ENCODE peak calls at places on chromosomes 11 and 22, in six cellular contexts. H is MM.1S, C is heart right ventricle, A is glutamatergic neuron, X is HCT116, E is AG04450. R is an unnamed sample.

GRCh38 chr22:24105018-24105360 is 76.3 kb upstream of the SUSD2 start:
- DNase-seq in C (no peak), X (no peak), E (no peak), A (no peak), H (no peak), R (no peak)

GRCh38 chr11:119796363-119797060 is 67.5 kb upstream of the NECTIN1 start:
- DNase-seq in E (no peak), H (no peak), X (no peak), C (no peak), A (no peak), R (no peak)

GRCh38 chr22:27094633-27095308 is 437.4 kb downstream of the MIAT start:
- DNase-seq in E (no peak), X (no peak), A (no peak), H (no peak), C (no peak), R (no peak)

GRCh38 chr11:75263944-75264349 is 23.4 kb downstream of the TPBGL start:
- DNase-seq in A (peak), E (no peak), H (no peak), C (no peak), X (no peak), R (no peak)

GRCh38 chr11:117145393-117145761 is 1.3 kb downstream of the PAFAH1B2 start:
- DNase-seq in C (no peak), E (no peak), H (peak), X (no peak), A (no peak), R (peak)

GRCh38 chr11:116243975-116244374 is 528.8 kb downstream of the BUD13 start:
- DNase-seq in H (no peak), A (no peak), C (no peak), E (no peak), X (no peak), R (no peak)

GRCh38 chr11:70305501-70305900 is 35.0 kb downstream of the PPFIA1 start:
- DNase-seq in H (no peak), X (no peak), A (no peak), C (no peak), E (no peak), R (no peak)

GRCh38 chr11:27242591-27242990 is 120.4 kb downstream of the CCDC34 start:
- DNase-seq in X (no peak), E (no peak), H (peak), C (no peak), A (no peak), R (no peak)

GRCh38 chr22:48440673-48441552 is 1386.8 kb downstream of the BRD1 start:
- DNase-seq in C (no peak), H (no peak), A (no peak), X (no peak), E (no peak), R (no peak)

GRCh38 chr22:45612451-45612901 is 59.2 kb upstream of the ATXN10 start:
- DNase-seq in E (peak), A (peak), C (peak), H (no peak), X (no peak), R (peak)

GRCh38 chr11:60925685-60926267 is 1.5 kb downstream of the TMEM132A start:
- DNase-seq in A (peak), E (peak), C (no peak), H (no peak), X (no peak), R (no peak)

GRCh38 chr22:46377566-46378498 is 42.3 kb downstream of the TRMU start:
- DNase-seq in E (no peak), H (no peak), X (peak), C (peak), A (no peak), R (peak)

GRCh38 chr11:73597340-73597955 is 464 bp downstream of the FAM168A start:
- DNase-seq in E (no peak), C (no peak), H (no peak), A (no peak), X (no peak), R (no peak)

GRCh38 chr11:74493816-74494630 is 499 bp upstream of the LIPT2 start:
- DNase-seq in H (no peak), C (no peak), X (peak), A (no peak), E (no peak), R (no peak)

GRCh38 chr11:28697920-28698827 is 590.0 kb downstream of the METTL15 start:
- DNase-seq in H (peak), X (peak), C (peak), E (no peak), A (peak), R (peak)

GRCh38 chr11:68297812-68298658 is 14.4 kb upstream of the LRP5 start:
- DNase-seq in E (peak), X (peak), C (peak), H (peak), A (peak), R (peak)

GRCh38 chr11:108734956-108735559 is 70.2 kb downstream of the DDX10 start:
- DNase-seq in E (no peak), C (no peak), H (peak), A (no peak), X (peak), R (no peak)

GRCh38 chr11:19394525-19395016 is 153.8 kb upstream of the E2F8 start:
- DNase-seq in E (no peak), A (no peak), H (no peak), C (no peak), X (no peak), R (no peak)

GRCh38 chr11:111427471-111427912 is 48.4 kb upstream of the POU2AF1 start:
- DNase-seq in X (no peak), A (no peak), H (no peak), C (no peak), E (no peak), R (no peak)

GRCh38 chr11:126630488-126630887 is 275.0 kb downstream of the ST3GAL4 start:
- DNase-seq in C (no peak), A (no peak), H (no peak), X (no peak), E (no peak), R (no peak)

GRCh38 chr11:112150517-112150916 is 13.4 kb downstream of the IL18 start:
- DNase-seq in H (no peak), A (no peak), X (no peak), C (no peak), E (no peak), R (no peak)

GRCh38 chr22:47187558-47187957 is 425.1 kb downstream of the TBC1D22A start:
- DNase-seq in E (no peak), C (no peak), X (no peak), A (no peak), H (no peak), R (no peak)

DNA sequence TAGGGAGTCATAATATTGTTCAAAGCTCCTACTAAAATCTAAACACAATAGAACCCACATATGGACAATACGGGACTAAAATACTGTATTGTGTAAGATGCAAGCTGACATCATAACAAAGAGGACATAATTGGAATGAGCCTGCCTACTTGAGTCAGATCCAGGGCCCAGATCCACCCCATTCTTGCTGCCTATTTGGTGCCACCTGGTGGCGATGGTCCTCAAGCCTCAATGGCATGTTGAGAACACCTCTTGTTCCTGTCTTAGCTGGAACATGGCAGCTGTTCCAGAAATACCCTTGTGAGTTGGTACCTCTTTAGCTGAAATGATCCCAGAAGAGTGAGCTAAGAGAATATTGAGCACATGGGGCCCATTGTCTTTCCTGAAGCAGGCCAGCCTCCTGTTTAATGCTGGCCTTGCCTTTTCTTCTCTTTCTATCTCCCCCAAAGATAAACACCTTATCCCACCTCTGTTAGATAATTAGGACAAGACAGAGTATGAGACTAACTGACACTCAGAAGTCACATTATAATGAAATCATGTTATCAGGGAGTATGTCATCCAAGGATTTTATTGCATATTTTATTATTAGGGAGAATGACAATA is 680.9 kb upstream of the ANO5 start:
- DNase-seq in A (peak), C (peak), H (peak), X (peak), E (no peak), R (peak)
- TF ChIP-seq CTCF in A (peak), C (peak), H (peak), X (no peak), E (no peak), R (peak)

GRCh38 chr22:31079095-31079642 is 1.9 kb upstream of the SMTN start:
- DNase-seq in H (no peak), E (no peak), C (no peak), A (no peak), X (no peak), R (no peak)

GRCh38 chr22:31077681-31078080 is 3.4 kb upstream of the SMTN start:
- DNase-seq in X (no peak), C (no peak), E (no peak), A (no peak), H (no peak), R (no peak)

GRCh38 chr22:31080848-31081649 is at the start of gene SMTN:
- DNase-seq in A (peak), C (peak), H (peak), E (peak), X (peak), R (peak)

GRCh38 chr22:31080164-31080847 is 812 bp upstream of the SMTN start:
- DNase-seq in H (no peak), X (no peak), A (no peak), C (no peak), E (no peak), R (no peak)

GRCh38 chr22:31075961-31076360 is 5.2 kb upstream of the SMTN start:
- DNase-seq in E (no peak), H (no peak), A (no peak), C (peak), X (no peak), R (no peak)
- TF ChIP-seq CTCF in E (no peak), H (no peak), A (no peak), C (no peak), X (no peak), R (no peak)

GRCh38 chr11:21811572-21811971 is 381.3 kb upstream of the ANO5 start:
- DNase-seq in H (no peak), X (no peak), C (no peak), A (no peak), E (no peak), R (no peak)

GRCh38 chr11:21817677-21818076 is 375.2 kb upstream of the ANO5 start:
- DNase-seq in A (no peak), E (no peak), H (peak), X (no peak), C (no peak), R (no peak)

GRCh38 chr11:21810650-21811049 is 382.2 kb upstream of the ANO5 start:
- DNase-seq in C (no peak), X (no peak), E (no peak), H (no peak), A (no peak), R (no peak)

DNA sequence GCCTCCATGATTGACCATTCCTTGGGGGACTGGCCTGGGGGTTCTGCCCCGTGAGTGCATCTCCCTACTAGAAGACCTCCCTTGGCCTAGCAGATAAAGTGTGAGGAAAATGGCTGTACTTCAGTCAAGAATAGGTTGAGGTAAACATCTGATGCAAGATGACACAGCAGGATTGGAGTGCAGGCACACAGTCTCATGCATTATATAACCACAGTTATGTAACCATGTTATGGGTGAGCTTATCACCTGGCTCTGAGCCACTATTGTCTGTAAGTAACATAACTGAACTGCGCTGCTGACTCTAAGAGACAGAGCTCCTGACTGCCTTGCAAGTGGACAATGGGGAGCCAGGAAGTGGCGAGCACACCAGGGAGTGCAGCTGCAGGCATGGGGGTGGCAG is 378.7 kb upstream of the ANO5 start:
- DNase-seq in X (no peak), H (no peak), A (no peak), E (no peak), C (no peak), R (no peak)
- TF ChIP-seq CTCF in X (no peak), H (no peak), A (no peak), E (no peak), C (no peak), R (no peak)

GRCh38 chr11:92735039-92735438 is 234.4 kb upstream of the MTNR1B start:
- DNase-seq in X (no peak), C (no peak), A (no peak), H (peak), E (no peak), R (no peak)
- TF ChIP-seq CTCF in X (no peak), C (peak), A (peak), H (peak), E (peak), R (peak)

GRCh38 chr11:64006468-64006867 is 20.2 kb downstream of the OTUB1 start:
- DNase-seq in H (no peak), C (no peak), X (no peak), E (no peak), A (no peak), R (no peak)

GRCh38 chr11:64008283-64008931 is 22.2 kb downstream of the OTUB1 start:
- DNase-seq in X (no peak), C (no peak), A (no peak), E (no peak), H (no peak), R (no peak)

GRCh38 chr11:64005691-64006090 is 19.5 kb downstream of the OTUB1 start:
- DNase-seq in X (no peak), A (no peak), E (no peak), C (no peak), H (no peak), R (no peak)

GRCh38 chr11:64007629-64008282 is 21.5 kb downstream of the OTUB1 start:
- DNase-seq in H (no peak), E (no peak), A (peak), C (peak), X (peak), R (peak)

GRCh38 chr11:64007160-64007628 is 21.0 kb downstream of the OTUB1 start:
- DNase-seq in E (no peak), H (no peak), C (no peak), X (no peak), A (no peak), R (peak)
- TF ChIP-seq CTCF in E (no peak), H (no peak), C (no peak), X (no peak), A (no peak), R (no peak)